ENCODE peak calls at places on chromosomes 3 and 15, in five cellular contexts. I, S, U, X and G are unnamed samples.

GRCh38 chr3:169147246-169148008 is 516.1 kb downstream of the MECOM start:
- DNase-seq in I (peak), X (no peak), U (peak), S (peak), G (peak)

GRCh38 chr3:80338366-80338765 is 570.6 kb upstream of the ROBO1 start:
- DNase-seq in I (no peak), S (no peak), U (no peak), X (no peak), G (no peak)

GRCh38 chr15:101537681-101538080 is 48.2 kb upstream of the PCSK6 start:
- DNase-seq in I (no peak), U (no peak), X (no peak), S (no peak), G (no peak)

GRCh38 chr3:62558549-62559112 is 185.3 kb upstream of the FEZF2 start:
- DNase-seq in I (no peak), U (no peak), X (no peak), S (no peak), G (no peak)

GRCh38 chr15:42704492-42704926 is 32.4 kb downstream of the CDAN1 start:
- DNase-seq in X (no peak), I (peak), S (peak), U (peak), G (no peak)

GRCh38 chr3:37071921-37072320 is 78.6 kb downstream of the MLH1 start:
- DNase-seq in S (no peak), U (no peak), I (no peak), X (no peak), G (no peak)

GRCh38 chr3:63679181-63679580 is 26.7 kb downstream of the SNTN start:
- DNase-seq in X (no peak), I (no peak), S (no peak), U (no peak), G (no peak)

GRCh38 chr15:31200735-31201151 is 99.2 kb upstream of the TRPM1 start:
- DNase-seq in I (peak), S (no peak), X (peak), U (no peak), G (peak)

GRCh38 chr3:126102530-126102951 is 18.6 kb upstream of the SLC41A3 start:
- DNase-seq in S (no peak), I (no peak), U (no peak), X (no peak), G (peak)

GRCh38 chr3:187352581-187353575 is 15.3 kb upstream of the RTP4 start:
- DNase-seq in U (no peak), X (no peak), I (no peak), S (no peak), G (no peak)

GRCh38 chr15:78850926-78851600 is 21.6 kb upstream of the MORF4L1 start:
- DNase-seq in S (no peak), X (no peak), U (no peak), I (no peak), G (no peak)

GRCh38 chr3:195107593-195107992 is 163.4 kb downstream of the XXYLT1 start:
- DNase-seq in U (no peak), S (no peak), I (no peak), X (no peak), G (peak)

GRCh38 chr15:51796777-51797474 is 32.5 kb upstream of the TMOD3 start:
- DNase-seq in U (no peak), X (no peak), I (peak), S (no peak), G (no peak)

GRCh38 chr3:13114811-13115615 is 41.8 kb upstream of the IQSEC1 start:
- DNase-seq in X (no peak), U (no peak), S (no peak), I (no peak), G (peak)

GRCh38 chr3:43248956-43249355 is 37.4 kb upstream of the SNRK start:
- DNase-seq in I (no peak), S (no peak), X (no peak), U (no peak), G (no peak)

GRCh38 chr3:43248194-43248593 is 38.1 kb upstream of the SNRK start:
- DNase-seq in I (no peak), S (no peak), X (no peak), U (no peak), G (no peak)

GRCh38 chr3:43247556-43248186 is 38.7 kb upstream of the SNRK start:
- DNase-seq in I (no peak), S (no peak), U (no peak), X (no peak), G (no peak)

GRCh38 chr3:43244694-43245093 is 41.6 kb upstream of the SNRK start:
- DNase-seq in S (no peak), X (no peak), I (no peak), U (no peak), G (no peak)

DNA sequence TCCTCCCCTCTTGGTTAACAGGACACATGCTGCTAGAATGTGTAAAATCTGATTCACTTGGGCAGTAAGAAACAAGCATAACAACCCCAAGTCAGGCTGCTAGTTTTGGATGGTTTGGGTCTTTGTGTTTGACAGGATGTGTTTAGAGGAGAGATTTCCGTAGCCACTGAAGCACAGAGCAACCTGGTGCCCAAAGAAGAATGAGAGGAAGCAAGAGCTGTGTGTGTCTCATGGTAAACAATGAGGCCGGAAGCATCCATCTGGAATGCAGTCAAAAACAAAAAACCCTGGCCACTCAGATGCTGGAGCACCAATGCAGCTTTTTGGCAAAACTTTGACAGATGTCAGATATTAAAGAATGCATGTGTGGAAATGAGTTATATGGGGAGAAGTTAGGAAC is 39.4 kb upstream of the SNRK start:
- DNase-seq in X (no peak), U (no peak), S (peak), I (no peak), G (no peak)
- TF ChIP-seq POLR2A in X (no peak), U (no peak), S (no peak), I (no peak), G (no peak)

DNA sequence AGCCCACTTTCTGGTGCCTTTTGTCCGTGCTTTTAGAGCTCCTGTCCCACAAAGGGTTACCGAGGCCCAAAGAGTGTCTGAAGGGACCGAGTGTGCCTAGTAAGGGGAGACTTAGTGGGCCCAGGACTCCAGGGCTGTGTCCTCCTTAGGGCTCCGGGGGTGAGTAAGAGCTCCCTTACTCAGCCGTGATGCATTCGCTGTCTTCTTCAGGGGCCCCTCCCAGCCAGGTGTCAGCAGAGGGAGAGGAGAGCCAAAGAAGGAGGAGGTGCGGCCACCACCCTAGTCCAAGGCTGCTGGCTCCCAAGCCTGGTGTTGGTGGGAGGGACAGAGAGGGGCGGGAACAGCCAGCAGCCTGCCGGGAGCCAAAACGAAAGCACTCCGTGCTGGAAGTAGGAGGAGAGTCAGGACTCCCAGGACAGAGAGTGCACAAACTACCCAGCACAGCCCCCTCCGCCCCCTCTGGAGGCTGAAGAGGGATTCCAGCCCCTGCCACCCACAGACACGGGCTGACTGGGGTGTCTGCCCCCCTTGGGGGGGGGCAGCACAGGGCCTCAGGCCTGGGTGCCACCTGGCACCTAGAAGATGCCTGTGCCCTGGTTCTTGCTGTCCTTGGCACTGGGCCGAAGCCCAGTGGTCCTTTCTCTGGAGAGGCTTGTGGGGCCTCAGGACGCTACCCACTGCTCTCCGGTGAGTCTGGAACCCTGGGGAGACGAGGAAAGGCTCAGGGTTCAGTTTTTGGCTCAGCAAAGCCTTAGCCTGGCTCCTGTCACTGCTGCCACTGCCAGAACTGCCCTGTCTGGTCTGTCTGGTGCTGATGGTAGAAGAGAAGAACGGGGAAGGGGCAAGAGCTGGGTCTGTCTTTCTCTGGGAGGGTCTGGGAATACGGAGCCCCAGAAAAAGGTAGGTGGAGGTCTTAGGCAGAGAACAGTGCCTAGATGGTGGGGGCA is at the start of gene IL17RC:
- DNase-seq in U (peak), X (peak), S (peak), I (peak), G (peak)
- TF ChIP-seq POLR2A in U (peak), X (peak), S (peak), I (peak), G (peak)

DNA sequence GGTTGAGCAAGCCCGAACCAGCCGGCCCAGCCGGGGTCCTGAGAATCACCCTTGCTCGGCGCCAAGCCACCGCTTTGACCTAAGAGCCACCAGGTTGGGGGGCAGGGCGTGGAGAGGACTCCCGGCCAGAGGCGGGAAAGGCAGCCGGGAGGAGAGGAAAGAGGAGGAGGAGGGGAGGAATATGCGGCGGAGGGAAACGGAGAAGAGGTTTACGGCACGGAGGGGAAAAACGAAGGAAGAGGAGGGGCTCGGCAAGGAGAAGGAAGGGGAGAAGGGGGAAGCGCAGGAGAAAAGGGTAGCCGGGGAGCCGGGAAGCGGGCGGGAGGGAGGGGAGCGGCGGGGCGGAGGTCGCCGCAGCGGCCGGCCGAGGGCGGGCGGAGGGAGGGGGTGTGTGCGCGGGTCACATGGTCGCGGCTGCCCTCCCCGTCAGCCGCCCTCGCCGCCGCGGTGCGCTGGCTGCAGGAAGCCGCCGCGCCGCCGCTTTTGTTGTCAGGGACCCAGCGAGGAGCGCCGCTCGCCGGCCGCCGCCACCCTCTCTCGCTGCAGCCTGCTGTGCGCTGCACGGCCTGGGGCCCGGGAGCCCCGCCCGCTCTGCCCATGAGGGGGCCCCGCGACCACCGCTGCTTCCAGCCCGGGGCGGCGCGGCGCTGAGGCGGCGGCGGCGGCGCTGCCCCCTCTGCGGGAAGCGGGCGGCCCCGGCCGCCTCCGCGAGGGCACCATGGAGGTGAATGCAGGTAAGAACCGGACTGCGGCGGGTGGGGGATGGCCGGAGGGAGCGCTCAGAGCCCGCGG is at the start of gene NR1D2:
- DNase-seq in X (peak), I (peak), S (peak), U (peak), G (peak)
- TF ChIP-seq POLR2A in X (peak), I (peak), S (peak), U (peak), G (no peak)

DNA sequence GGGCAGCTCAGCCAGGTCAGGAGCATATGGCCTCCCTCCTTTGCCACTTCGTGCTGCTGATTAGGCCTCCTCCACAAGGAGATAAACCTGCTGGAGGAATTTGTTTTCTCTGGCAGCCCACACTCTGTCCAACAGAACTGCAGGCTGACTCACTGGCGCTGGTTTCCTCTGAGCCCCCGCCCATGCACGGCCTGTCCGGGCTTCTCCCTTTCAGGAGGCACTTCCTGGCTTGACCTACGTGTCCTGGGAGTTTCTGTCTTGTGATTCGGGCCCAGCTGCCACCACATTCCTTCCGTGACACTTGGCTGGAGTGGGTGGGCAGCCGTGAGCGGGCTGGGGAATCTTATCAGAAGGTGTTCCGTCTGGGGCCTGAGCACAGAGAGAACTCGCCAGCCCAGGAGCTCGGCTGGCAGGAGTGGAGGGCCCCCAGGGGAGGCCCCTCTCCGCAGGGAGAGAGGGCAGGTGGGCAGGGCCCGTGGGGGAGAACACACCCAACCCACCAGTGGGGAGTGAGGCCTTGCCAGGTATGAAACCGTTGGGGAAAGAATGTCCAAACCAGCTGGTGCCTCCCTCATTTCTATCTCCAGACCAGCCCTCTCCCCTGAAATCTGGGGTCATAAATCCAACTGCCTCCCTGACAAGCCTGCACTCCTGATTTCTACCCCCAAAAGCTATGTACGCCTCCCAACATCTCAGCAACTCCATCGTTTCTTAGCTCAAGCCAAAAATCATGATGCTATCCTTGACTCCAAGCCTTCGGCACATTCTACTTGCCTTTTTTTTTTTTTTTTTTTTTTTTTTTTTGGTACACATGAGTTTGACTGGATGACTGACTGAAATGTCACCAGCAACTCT is 110.6 kb upstream of the MEF2A start:
- DNase-seq in S (peak), I (peak), U (peak), X (peak), G (peak)
- TF ChIP-seq POLR2A in S (no peak), I (peak), U (peak), X (no peak), G (no peak)

DNA sequence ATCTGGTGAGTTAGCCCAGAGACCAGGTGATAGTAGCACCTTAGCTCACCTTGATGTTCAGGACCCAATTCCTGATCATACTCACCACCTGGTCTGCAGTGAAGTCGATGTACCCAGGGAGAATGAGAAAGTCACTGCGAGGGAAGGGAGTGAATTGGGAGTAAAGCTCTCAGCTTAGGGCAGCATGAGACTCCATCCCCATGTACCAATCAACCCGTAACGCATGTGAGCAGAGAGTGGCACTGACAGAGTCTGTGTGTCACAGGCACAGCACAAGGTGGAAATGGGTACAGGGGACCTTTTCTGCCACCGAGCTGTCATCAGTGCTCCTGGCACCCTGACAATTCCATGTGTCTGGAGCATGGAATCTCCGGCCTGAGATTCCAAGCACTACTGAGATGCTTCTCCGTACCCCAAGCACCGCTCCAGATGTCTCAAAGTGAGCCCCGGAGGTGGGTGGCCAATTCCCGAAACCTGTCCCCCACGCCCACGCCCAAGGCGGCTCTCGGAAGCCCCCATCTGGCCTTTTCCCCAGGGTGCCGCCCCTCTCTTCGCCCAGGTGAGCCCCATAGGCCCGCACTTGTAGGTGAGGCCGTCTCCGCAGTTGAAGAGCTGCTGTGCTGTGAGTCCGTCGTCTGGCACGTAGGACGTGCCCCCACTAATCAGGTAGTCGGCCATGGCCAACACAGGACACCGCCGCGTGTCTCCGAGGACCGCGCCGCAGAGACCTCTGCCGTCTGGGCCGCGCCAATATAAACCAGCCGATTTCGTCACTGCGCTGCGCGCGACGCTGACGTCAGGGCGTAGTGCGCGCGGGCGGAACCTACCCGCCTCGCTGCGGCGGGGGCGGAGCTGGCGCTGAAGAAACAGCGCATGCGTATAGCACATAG is at the start of gene IMPDH2:
- DNase-seq in I (peak), S (peak), U (peak), X (peak), G (peak)
- TF ChIP-seq POLR2A in I (peak), S (peak), U (peak), X (peak), G (peak)

GRCh38 chr3:186152361-186152798 is 43.5 kb upstream of the ETV5 start:
- DNase-seq in X (no peak), S (no peak), I (no peak), U (no peak), G (no peak)
- TF ChIP-seq POLR2A in X (no peak), S (no peak), I (no peak), U (no peak), G (no peak)

GRCh38 chr3:28000608-28001007 is 240.8 kb upstream of the CMC1 start:
- DNase-seq in U (no peak), X (no peak), S (no peak), I (no peak), G (no peak)
- TF ChIP-seq POLR2A in U (no peak), X (no peak), S (no peak), I (no peak), G (no peak)

GRCh38 chr15:89893696-89894450 is at the start of gene AP3S2:
- DNase-seq in X (peak), U (peak), S (peak), I (peak), G (peak)
- TF ChIP-seq POLR2A in X (peak), U (peak), S (peak), I (peak), G (peak)

GRCh38 chr3:129439817-129440647 is at the start of the genes IFT122 and MBD4:
- DNase-seq in U (peak), X (peak), S (peak), I (peak), G (peak)
- TF ChIP-seq POLR2A in U (peak), X (peak), S (peak), I (peak), G (peak)